ENCODE peak calls at places on chromosomes 13 and 19, in four cellular contexts. I is neuronal stem cell, L is IMR-90, Z is H1. V is an unnamed sample.

GRCh38 chr19:10800488-10800887 is 35.5 kb downstream of the TMED1 start:
- DNase-seq in I (no peak), L (peak; percentile 16), Z (no peak), V (no peak)

GRCh38 chr13:44667950-44668349 is 91.8 kb upstream of the TSC22D1 start:
- DNase-seq in Z (no peak), I (peak; percentile 61), L (peak; percentile 53), V (no peak)

GRCh38 chr19:32173836-32174235 is 171.6 kb upstream of the ZNF507 start:
- DNase-seq in I (no peak), L (no peak), Z (no peak), V (peak; percentile 8)

GRCh38 chr19:5001547-5002131 is 32.7 kb downstream of the KDM4B start:
- DNase-seq in Z (no peak), I (no peak), L (peak; percentile 71), V (peak; percentile 57)

GRCh38 chr19:50639121-50640112 is at the start of gene SYT3:
- DNase-seq in Z (no peak), L (peak; percentile 27), I (peak; percentile 66), V (peak; percentile 71)

GRCh38 chr13:95246292-95247082 is 54.8 kb downstream of the ABCC4 start:
- DNase-seq in Z (no peak), I (no peak), L (no peak), V (no peak)

GRCh38 chr13:25468330-25469178 is 96.8 kb downstream of the ATP8A2 start:
- DNase-seq in L (no peak), I (peak; percentile 54), Z (no peak), V (peak; percentile 70)

GRCh38 chr13:100361504-100361903 is 227.1 kb downstream of the GGACT start:
- DNase-seq in L (peak; percentile 62), Z (no peak), I (no peak), V (no peak)

DNA sequence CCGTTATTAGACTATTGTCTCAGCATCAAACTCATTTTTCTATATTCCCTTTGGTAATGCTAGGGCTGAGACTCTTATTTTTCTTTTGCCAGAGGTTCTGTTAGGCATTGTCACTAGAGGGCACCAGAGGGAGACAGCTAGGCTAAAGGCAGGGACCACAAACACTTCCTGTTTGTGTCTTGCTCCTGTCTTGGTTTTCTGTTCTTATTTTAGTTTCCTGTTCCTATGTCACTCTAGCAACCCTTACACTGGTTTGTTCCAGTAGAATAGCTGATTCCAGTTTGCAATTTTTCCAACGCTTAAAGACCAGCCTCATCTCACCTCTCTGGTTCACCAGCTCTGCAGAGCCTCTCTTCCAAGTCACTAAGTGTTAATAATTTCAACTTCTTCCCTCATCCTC is 772.0 kb downstream of the DIAPH3 start:
- DNase-seq in Z (no peak), L (peak; percentile 74), I (peak; percentile 40), V (peak; percentile 83)
- H4K8ac ChIP-seq in Z (no peak overlapping the region), L (peak overlapping the region; percentile 84), I (no peak overlapping the region), V (no peak overlapping the region)

GRCh38 chr19:38277549-38277948 is 13.2 kb downstream of the SPINT2 start:
- DNase-seq in I (no peak), Z (no peak), L (peak; percentile 35), V (peak; percentile 37)
- H2BK5ac ChIP-seq in I (no peak overlapping the region), Z (no peak overlapping the region), L (peak overlapping the region; percentile 55), V (no peak overlapping the region)

GRCh38 chr19:46077815-46078167 is 37.0 kb upstream of the IGFL4 start:
- DNase-seq in L (no peak), Z (no peak), I (no peak), V (no peak)

GRCh38 chr19:46080561-46080960 is 39.8 kb upstream of the IGFL4 start:
- DNase-seq in L (peak; percentile 92), I (no peak), Z (no peak), V (no peak)

GRCh38 chr19:46085888-46086287 is 38.6 kb downstream of the IGFL3 start:
- DNase-seq in I (no peak), L (no peak), Z (no peak), V (no peak)

GRCh38 chr19:46081928-46082727 is 41.3 kb upstream of the IGFL4 start:
- DNase-seq in I (peak; percentile 26), Z (no peak), L (peak; percentile 67), V (peak; percentile 68)

GRCh38 chr19:46082728-46083050 is 41.8 kb downstream of the IGFL3 start:
- DNase-seq in I (no peak), Z (no peak), L (no peak), V (no peak)
- H3K4me2 ChIP-seq in I (no peak overlapping the region), Z (no peak overlapping the region), L (no peak overlapping the region), V (no peak overlapping the region)

DNA sequence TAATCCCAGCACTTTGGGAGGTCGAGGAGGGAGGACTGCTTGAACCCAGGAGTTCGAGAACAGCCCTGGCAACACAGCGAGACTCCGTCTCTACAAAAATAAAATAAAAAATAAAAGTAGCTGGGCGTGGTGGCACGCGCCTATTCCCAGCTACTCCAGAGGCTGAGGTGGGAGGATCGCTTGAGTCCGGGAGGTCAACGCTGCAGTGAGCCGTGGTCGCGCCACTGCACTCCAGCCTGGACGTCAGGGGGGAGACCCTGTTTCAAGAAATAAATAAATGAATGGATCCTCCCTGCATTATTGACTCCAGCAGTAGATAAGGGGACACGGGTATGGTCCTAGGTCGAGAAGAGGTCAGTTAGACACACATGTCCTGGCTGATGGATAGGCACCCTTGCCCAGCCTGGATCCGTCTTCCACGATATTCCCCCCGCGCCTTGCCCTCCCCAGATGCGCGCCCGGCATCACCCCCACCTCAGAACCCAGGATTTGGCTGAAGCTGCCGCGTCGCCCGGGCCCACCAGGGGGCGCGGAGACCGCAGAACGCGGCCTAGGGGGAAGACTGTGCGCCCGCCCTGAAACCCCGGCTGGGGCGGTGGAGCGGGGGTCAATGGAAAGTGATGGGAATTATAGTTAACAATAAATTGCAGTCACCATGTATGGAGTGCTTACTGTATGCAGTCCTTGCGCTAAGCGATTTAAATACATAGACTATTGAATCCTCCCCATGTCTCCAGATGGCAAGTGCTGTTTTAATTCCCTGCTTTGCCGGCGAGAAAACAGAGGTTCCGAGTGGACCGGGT is 2.1 kb upstream of the HOOK2 start:
- DNase-seq in L (peak; percentile 68), Z (no peak), I (no peak), V (peak; percentile 85)
- H4K8ac ChIP-seq in L (peak overlapping the region; percentile 99), Z (peak overlapping the region; percentile 37), I (no peak overlapping the region), V (no peak overlapping the region)

DNA sequence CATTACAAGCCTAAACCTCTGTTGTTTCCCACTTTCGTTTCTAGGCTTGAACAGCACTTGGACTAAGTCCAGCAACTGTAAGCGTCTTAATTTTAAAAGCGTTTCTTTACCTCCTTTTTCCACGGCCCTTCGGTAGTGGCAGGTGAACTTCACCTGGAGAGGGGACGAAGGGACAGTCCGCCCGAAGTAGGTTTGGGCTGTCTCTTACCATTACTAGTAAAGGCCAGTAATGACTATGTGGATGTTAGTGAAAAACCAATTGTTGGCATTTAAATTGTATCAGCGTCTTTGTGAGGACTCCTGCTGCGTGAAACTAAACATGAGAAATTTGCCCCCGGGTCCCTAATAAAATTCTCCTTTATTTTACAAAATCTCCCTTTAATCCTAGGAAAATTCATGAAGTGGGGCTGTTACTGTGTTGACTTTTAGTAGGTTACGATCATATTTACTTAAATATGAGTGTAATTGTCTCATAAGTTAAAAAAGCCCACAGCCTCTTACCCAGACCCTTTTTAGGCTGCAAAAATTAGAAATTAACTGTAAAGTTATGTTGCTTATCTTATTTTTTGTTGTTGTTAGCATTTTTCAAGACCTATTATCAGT is 981 bp downstream of the ITM2B start:
- DNase-seq in I (no peak), Z (no peak), L (peak; percentile 61), V (peak; percentile 44)
- H2BK5ac ChIP-seq in I (no peak overlapping the region), Z (peak overlapping the region; percentile 82), L (peak overlapping the region; percentile 78), V (peak overlapping the region; percentile 26)

GRCh38 chr13:58619396-58620113 is 988.0 kb downstream of the PCDH17 start:
- DNase-seq in L (no peak), Z (no peak), I (no peak), V (peak; percentile 91)

GRCh38 chr13:58625703-58626389 is 994.3 kb downstream of the PCDH17 start:
- DNase-seq in I (no peak), L (no peak), Z (no peak), V (no peak)

GRCh38 chr13:58620171-58620570 is 988.6 kb downstream of the PCDH17 start:
- DNase-seq in Z (no peak), L (no peak), I (no peak), V (peak; percentile 72)
- H3K4me2 ChIP-seq in Z (no peak overlapping the region), L (no peak overlapping the region), I (no peak overlapping the region), V (no peak overlapping the region)

V was measured in mesendoderm.